ENCODE peak calls at places on chromosomes 3 and 15, in four cellular contexts. U is K562, F is GM12878, I is HL-60. V is an unnamed sample.

GRCh38 chr3:194095464-194095863 is 40.5 kb upstream of the HES1 start:
- DNase-seq in U (no peak), F (no peak), I (no peak), V (no peak)

GRCh38 chr15:65832549-65833364 is 36.5 kb upstream of the RAB11A start:
- DNase-seq in U (peak; percentile 65), F (no peak), I (peak; percentile 74), V (no peak)

GRCh38 chr3:136835817-136836510 is 17.0 kb downstream of the SLC35G2 start:
- DNase-seq in U (no peak), F (no peak), I (no peak), V (no peak)

GRCh38 chr3:121749276-121750086 is at the start of gene GOLGB1:
- DNase-seq in U (peak; percentile 91), F (peak; percentile 100), I (peak; percentile 99), V (peak; percentile 72)

GRCh38 chr3:115804722-115805121 is 181.4 kb downstream of the GAP43 start:
- DNase-seq in U (no peak), F (no peak), I (no peak), V (no peak)

GRCh38 chr15:80645494-80646065 is 49.5 kb upstream of the ABHD17C start:
- DNase-seq in U (no peak), F (no peak), I (no peak), V (no peak)

GRCh38 chr3:99867594-99868437 is 50.2 kb downstream of the CMSS1 start:
- DNase-seq in U (no peak), F (no peak), I (no peak), V (no peak)

GRCh38 chr15:63953524-63953923 is 92.8 kb downstream of the DAPK2 start:
- DNase-seq in U (no peak), F (no peak), I (no peak), V (no peak)

GRCh38 chr3:50603261-50604109 is 8.1 kb downstream of the CISH start:
- DNase-seq in U (no peak), F (no peak), I (no peak), V (no peak)

GRCh38 chr3:150106752-150107428 is 136.2 kb upstream of the PFN2 start:
- DNase-seq in U (no peak), F (no peak), I (no peak), V (no peak)

GRCh38 chr15:40122239-40122638 is 13.6 kb upstream of the BMF start:
- DNase-seq in U (no peak), F (no peak), I (no peak), V (no peak)

GRCh38 chr3:143360244-143360643 is 240.7 kb downstream of the CHST2 start:
- DNase-seq in U (no peak), F (no peak), I (no peak), V (no peak)

GRCh38 chr3:173957646-173958045 is 560.1 kb downstream of the NLGN1 start:
- DNase-seq in U (no peak), F (no peak), I (no peak), V (no peak)

GRCh38 chr15:55917881-55918296 is 75.5 kb downstream of the NEDD4 start:
- DNase-seq in U (peak; percentile 7), F (no peak), I (no peak), V (no peak)

GRCh38 chr3:65035231-65035630 is 347.4 kb upstream of the ADAMTS9 start:
- DNase-seq in U (no peak), F (no peak), I (no peak), V (no peak)

GRCh38 chr15:101138913-101139880 is 112.7 kb downstream of the CHSY1 start:
- DNase-seq in U (no peak), F (peak; percentile 48), I (no peak), V (peak; percentile 63)

GRCh38 chr3:50504681-50505080 is 1.2 kb upstream of the CACNA2D2 start:
- DNase-seq in U (no peak), F (no peak), I (no peak), V (no peak)

GRCh38 chr15:47820780-47821319 is 103.5 kb downstream of the SEMA6D start:
- DNase-seq in U (no peak), F (no peak), I (no peak), V (no peak)

GRCh38 chr3:194687638-194688206 is 2.0 kb downstream of the FAM43A start:
- DNase-seq in U (no peak), F (no peak), I (peak; percentile 76), V (peak; percentile 61)

GRCh38 chr3:159821148-159821547 is 167.5 kb upstream of the IL12A start:
- DNase-seq in U (no peak), F (no peak), I (no peak), V (no peak)

GRCh38 chr15:74828835-74829234 is 2.4 kb downstream of the CPLX3 start:
- DNase-seq in U (no peak), F (no peak), I (no peak), V (no peak)

GRCh38 chr3:45534580-45535080 is 59.9 kb upstream of the LIMD1 start:
- DNase-seq in U (no peak), F (no peak), I (no peak), V (no peak)

GRCh38 chr3:147937341-147937740 is 528.2 kb downstream of the ZIC1 start:
- DNase-seq in U (no peak), F (no peak), I (no peak), V (no peak)

GRCh38 chr3:43281020-43281419 is 5.3 kb upstream of the SNRK start:
- DNase-seq in U (no peak), F (no peak), I (no peak), V (no peak)

GRCh38 chr3:160210799-160211221 is 14.4 kb upstream of the C3orf80 start:
- DNase-seq in U (no peak), F (no peak), I (no peak), V (no peak)

GRCh38 chr15:72198410-72199270 is 1.1 kb upstream of the GRAMD2A start:
- DNase-seq in U (no peak), F (no peak), I (peak; percentile 8), V (no peak)

GRCh38 chr15:45386420-45386819 is 8.1 kb upstream of the GATM start:
- DNase-seq in U (no peak), F (no peak), I (no peak), V (no peak)

GRCh38 chr3:45464336-45464809 is 76.0 kb downstream of the LARS2 start:
- DNase-seq in U (peak; percentile 60), F (no peak), I (peak; percentile 49), V (no peak)

GRCh38 chr3:65490132-65490531 is 548.6 kb downstream of the MAGI1 start:
- DNase-seq in U (no peak), F (no peak), I (no peak), V (no peak)

GRCh38 chr3:13708301-13708700 is 159.4 kb downstream of the FBLN2 start:
- DNase-seq in U (no peak), F (no peak), I (no peak), V (no peak)

GRCh38 chr3:64187065-64187959 is 38.0 kb downstream of the PRICKLE2 start:
- DNase-seq in U (no peak), F (no peak), I (no peak), V (no peak)

GRCh38 chr15:99279783-99280307 is 28.6 kb downstream of the LRRC28 start:
- DNase-seq in U (no peak), F (no peak), I (no peak), V (no peak)

GRCh38 chr3:189144645-189145044 is 27.1 kb upstream of the TPRG1 start:
- DNase-seq in U (no peak), F (no peak), I (peak; percentile 27), V (no peak)
- TF ChIP-seq SPI1 in U (no peak), F (no peak), I (no peak), V (no peak)

DNA sequence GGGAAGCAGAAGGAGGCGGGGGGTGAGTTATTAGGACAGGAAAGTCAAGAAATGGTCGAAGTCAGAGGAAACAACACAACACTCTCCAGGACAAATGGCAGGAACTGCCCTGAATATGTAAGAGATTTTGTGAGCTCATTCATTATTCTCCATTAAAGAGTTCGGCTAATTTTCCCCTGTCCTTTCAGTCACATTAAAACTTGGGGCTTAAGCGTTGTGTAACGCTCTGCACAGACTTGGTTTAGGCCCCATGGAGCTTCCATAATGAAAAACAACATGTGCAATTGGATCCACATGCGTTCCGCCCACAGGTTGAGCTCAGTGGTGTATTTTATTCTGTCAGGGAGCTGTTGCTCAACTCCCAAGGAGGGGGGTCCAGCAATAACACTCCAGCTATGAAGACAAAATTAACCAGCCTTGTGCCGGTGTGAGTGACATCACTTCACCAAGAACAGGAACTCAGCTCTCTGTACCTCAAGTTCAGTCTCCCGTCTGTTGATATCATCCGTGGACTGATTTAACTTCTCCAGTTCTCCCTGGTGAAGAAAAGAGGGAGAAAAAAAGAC is 2.3 kb downstream of the SH3BP5 start:
- DNase-seq in U (no peak), F (no peak), I (no peak), V (no peak)
- TF ChIP-seq SPI1 in U (peak; percentile 41), F (peak; percentile 53), I (no peak), V (peak; percentile 62)

GRCh38 chr3:67598814-67599556 is 55.4 kb downstream of the SUCLG2 start:
- DNase-seq in U (no peak), F (no peak), I (no peak), V (no peak)

GRCh38 chr3:67602816-67603215 is 51.6 kb downstream of the SUCLG2 start:
- DNase-seq in U (no peak), F (no peak), I (no peak), V (no peak)

GRCh38 chr3:67605377-67605776 is 49.0 kb downstream of the SUCLG2 start:
- DNase-seq in U (no peak), F (no peak), I (no peak), V (no peak)

GRCh38 chr3:67601385-67601784 is 53.0 kb downstream of the SUCLG2 start:
- DNase-seq in U (no peak), F (no peak), I (no peak), V (no peak)

DNA sequence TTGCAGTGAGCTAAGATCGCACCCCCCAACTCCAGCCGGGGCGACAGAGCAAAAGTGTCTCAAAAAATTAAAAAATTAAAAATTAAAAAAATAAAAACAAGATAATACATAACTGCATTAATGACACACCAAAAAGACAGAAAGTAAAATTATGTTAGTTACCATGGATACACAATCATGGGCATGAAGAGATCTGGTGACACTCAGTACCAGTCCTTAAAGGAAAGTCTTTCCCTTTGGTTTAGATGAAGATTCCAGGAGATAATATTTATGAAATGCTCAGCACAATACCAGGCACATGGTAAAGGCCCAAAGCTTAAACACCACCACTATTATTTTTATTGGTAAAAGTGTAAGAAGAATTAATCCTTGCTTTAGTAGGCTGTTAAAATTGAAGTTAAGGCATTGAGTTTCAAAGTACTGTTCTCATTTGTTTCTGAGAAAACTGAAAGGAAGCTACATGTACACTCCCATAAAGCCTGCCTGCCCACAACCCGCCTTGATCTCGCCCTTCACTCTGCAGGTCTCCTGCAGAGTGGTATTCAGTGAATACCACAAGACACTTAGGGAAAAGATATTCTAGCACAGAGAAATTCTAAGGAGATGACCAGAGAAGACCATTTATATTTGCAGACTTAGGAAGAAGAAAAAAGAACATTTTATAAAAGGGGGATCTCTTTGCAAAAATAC is 52.3 kb downstream of the SUCLG2 start:
- DNase-seq in U (no peak), F (no peak), I (no peak), V (no peak)
- TF ChIP-seq SPI1 in U (no peak), F (no peak), I (no peak), V (no peak)

GRCh38 chr3:88030200-88030599 is 28.6 kb downstream of the CGGBP1 start:
- DNase-seq in U (no peak), F (no peak), I (no peak), V (no peak)

DNA sequence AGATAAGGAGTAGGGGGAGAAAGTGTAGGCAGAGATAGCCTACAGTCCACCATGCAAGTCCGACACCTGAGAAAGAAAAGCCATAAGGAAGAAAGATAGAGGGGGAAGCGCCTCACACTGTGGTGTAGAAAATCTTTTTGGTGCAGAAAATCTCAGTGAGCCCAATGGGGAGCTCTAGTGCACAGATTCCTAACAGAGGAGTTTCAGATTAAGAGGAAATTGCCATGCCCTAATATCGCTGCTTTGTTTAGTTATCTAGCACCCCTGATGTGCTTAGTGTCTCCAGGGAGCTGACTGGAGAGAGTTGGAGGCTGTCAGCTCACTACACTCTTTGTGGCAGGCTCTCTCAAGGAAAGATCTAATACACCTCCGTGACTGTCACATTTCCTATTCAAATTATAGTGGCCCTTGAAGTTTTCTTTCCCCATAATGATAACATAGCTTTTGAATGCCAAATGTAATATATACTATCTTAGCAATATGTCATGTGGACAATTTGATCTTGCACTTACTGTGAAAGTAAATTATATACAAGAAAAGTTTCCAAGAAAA is 33.7 kb downstream of the CGGBP1 start:
- DNase-seq in U (no peak), F (no peak), I (no peak), V (no peak)
- TF ChIP-seq SPI1 in U (no peak), F (no peak), I (no peak), V (no peak)

V was measured in GM12891.